ENCODE peak calls at places on chromosomes 13 and 19, in seven cellular contexts. O is AG20443; F is activated T-helper 2 cell treated with anti-CD3 and anti-CD28 coated beads, Interferon-gamma antibody, Interleukin-2, Interleukin-4, amounts not matched to agents 10 μg/mL and 5 μg/mL and 100 μg/mL, durations not matched to agents 14 hours and 24 hours and 36 hours; U is iPS-NIHi11; W is brain microvascular endothelial cell; R is ecto neural progenitor cell; C is stimulated activated CD8-positive, alpha-beta memory T cell treated with anti-CD3 and anti-CD28 coated beads, Interleukin-15, amount 100 ng/mL, for 4 hours. P is an unnamed sample.

GRCh38 chr13:97300871-97301270 is 78.7 kb downstream of the MBNL2 start:
- DNase-seq in O (no peak), F (no peak), U (no peak), W (no peak), R (no peak), C (no peak), P (no peak)

GRCh38 chr13:46149272-46150133 is 32.5 kb downstream of the LCP1 start:
- DNase-seq in O (no peak), F (no peak), U (no peak), W (peak), R (no peak), C (no peak), P (no peak)

GRCh38 chr13:50319603-50320296 is 304.5 kb downstream of the KCNRG start:
- DNase-seq in O (peak), F (no peak), U (no peak), W (peak), R (no peak), C (no peak), P (no peak)

GRCh38 chr13:35906636-35907035 is 224.5 kb downstream of the DCLK1 start:
- DNase-seq in O (no peak), F (no peak), U (no peak), W (no peak), R (no peak), C (no peak), P (no peak)

GRCh38 chr19:40802300-40803169 is 3.5 kb downstream of the EGLN2 start:
- DNase-seq in O (no peak), F (no peak), U (no peak), W (no peak), R (no peak), C (no peak), P (no peak)

GRCh38 chr19:16160943-16161560 is 12.3 kb downstream of the CIB3 start:
- DNase-seq in O (peak), F (no peak), U (no peak), W (peak), R (no peak), C (no peak), P (no peak)

GRCh38 chr19:43765109-43765876 is 10.5 kb upstream of the SMG9 start:
- DNase-seq in O (peak), F (peak), U (no peak), W (peak), R (no peak), C (peak), P (peak)

GRCh38 chr19:44623080-44623479 is 9.7 kb downstream of the IGSF23 start:
- DNase-seq in O (peak), F (no peak), U (no peak), W (peak), R (no peak), C (no peak), P (no peak)

GRCh38 chr13:25064396-25064795 is 31.5 kb upstream of the PABPC3 start:
- DNase-seq in O (no peak), F (no peak), U (no peak), W (no peak), R (no peak), C (no peak), P (no peak)

GRCh38 chr13:48086272-48086671 is 8.6 kb downstream of the MED4 start:
- DNase-seq in O (no peak), F (no peak), U (no peak), W (no peak), R (no peak), C (no peak), P (no peak)

GRCh38 chr13:112643759-112644459 is 45.9 kb upstream of the ATP11A start:
- DNase-seq in O (no peak), F (no peak), U (no peak), W (no peak), R (peak), C (no peak), P (no peak)

GRCh38 chr19:31002852-31003251 is 346.4 kb downstream of the TSHZ3 start:
- DNase-seq in O (no peak), F (no peak), U (peak), W (no peak), R (no peak), C (no peak), P (no peak)

GRCh38 chr13:31929031-31929770 is 102.4 kb upstream of the FRY start:
- DNase-seq in O (no peak), F (no peak), U (no peak), W (no peak), R (no peak), C (no peak), P (no peak)